ENCODE peak calls at places on chromosomes 16 and 17, in ten cellular contexts. X, E, S, F, P, K, H, V, Z and R are unnamed samples.

GRCh38 chr17:51435171-51435552 is 174.8 kb downstream of the UTP18 start:
- DNase-seq in X (no peak), Z (no peak), V (no peak), S (no peak), K (no peak), F (no peak), P (peak), H (no peak), E (no peak), R (no peak)

GRCh38 chr16:19926449-19927390 is 42.1 kb upstream of the GPRC5B start:
- DNase-seq in V (no peak), F (peak), H (no peak), X (peak), Z (no peak), E (no peak), P (no peak), K (no peak), S (peak), R (peak)

GRCh38 chr17:77923135-77923534 is 35.4 kb upstream of the TNRC6C start:
- DNase-seq in Z (no peak), S (no peak), E (no peak), P (no peak), H (no peak), X (no peak), K (no peak), V (no peak), F (no peak), R (no peak)

GRCh38 chr17:82064433-82065192 is 991 bp downstream of the DUS1L start:
- DNase-seq in H (no peak), P (no peak), F (no peak), E (no peak), S (no peak), K (no peak), X (no peak), V (no peak), Z (no peak), R (no peak)

GRCh38 chr16:85451646-85452363 is 161.3 kb upstream of the GSE1 start:
- DNase-seq in K (no peak), E (no peak), S (no peak), V (no peak), H (no peak), Z (no peak), F (no peak), P (no peak), X (no peak), R (no peak)

GRCh38 chr16:75971334-75971733 is 245.0 kb upstream of the CPHXL start:
- DNase-seq in P (no peak), K (no peak), H (no peak), F (no peak), Z (no peak), E (no peak), X (no peak), S (no peak), V (no peak), R (no peak)

GRCh38 chr16:55297910-55298175 is 26.2 kb upstream of the IRX6 start:
- DNase-seq in X (no peak), F (no peak), Z (no peak), H (no peak), V (no peak), S (peak), E (no peak), P (no peak), K (no peak), R (peak)

GRCh38 chr17:2137342-2138098 is 82.6 kb downstream of the HIC1 start:
- DNase-seq in S (peak), V (no peak), H (no peak), F (peak), K (no peak), P (no peak), Z (peak), X (no peak), E (peak), R (peak)

GRCh38 chr17:48488548-48489106 is 42.2 kb downstream of the HOXB1 start:
- DNase-seq in Z (peak), K (no peak), S (no peak), H (no peak), X (no peak), V (no peak), F (no peak), E (no peak), P (no peak), R (no peak)

GRCh38 chr17:41531993-41532392 is 3.9 kb upstream of the KRT19 start:
- DNase-seq in H (no peak), F (no peak), P (no peak), Z (no peak), E (no peak), S (no peak), K (no peak), V (no peak), X (no peak), R (no peak)

GRCh38 chr17:62045517-62045916 is 19.6 kb downstream of the MED13 start:
- DNase-seq in F (no peak), Z (no peak), K (no peak), H (no peak), S (no peak), V (no peak), X (no peak), E (no peak), P (no peak), R (no peak)

GRCh38 chr17:79045001-79045729 is 21.2 kb downstream of the C1QTNF1 start:
- DNase-seq in S (no peak), Z (no peak), V (no peak), P (no peak), X (no peak), H (no peak), E (no peak), K (no peak), F (no peak), R (no peak)

GRCh38 chr16:29664133-29664912 is 1.3 kb downstream of the SPN start:
- DNase-seq in Z (no peak), X (no peak), S (no peak), H (peak), P (peak), K (no peak), E (no peak), F (no peak), V (peak), R (no peak)

GRCh38 chr17:82217120-82217529 is 4.5 kb upstream of the CCDC57 start:
- DNase-seq in V (no peak), S (peak), F (peak), Z (peak), X (no peak), K (no peak), H (peak), E (no peak), P (no peak), R (no peak)

GRCh38 chr17:62105861-62106260 is 40.8 kb upstream of the MED13 start:
- DNase-seq in X (no peak), P (no peak), K (no peak), E (no peak), H (no peak), F (no peak), Z (no peak), S (no peak), V (no peak), R (no peak)

GRCh38 chr17:34313164-34313563 is 6.1 kb upstream of the CCL8 start:
- DNase-seq in Z (no peak), E (no peak), F (peak), H (no peak), S (peak), P (no peak), X (no peak), K (no peak), V (no peak), R (no peak)

GRCh38 chr16:50469121-50469743 is 79.0 kb upstream of the NKD1 start:
- DNase-seq in F (no peak), P (no peak), E (no peak), K (no peak), X (no peak), S (no peak), Z (peak), H (no peak), V (no peak), R (no peak)

GRCh38 chr17:69757794-69758430 is 317.1 kb upstream of the KCNJ16 start:
- DNase-seq in S (peak), E (no peak), F (peak), P (no peak), Z (no peak), X (no peak), V (no peak), H (no peak), K (no peak), R (peak)

GRCh38 chr16:8675183-8676159 is 1.1 kb downstream of the ABAT start:
- DNase-seq in X (no peak), E (no peak), V (peak), Z (no peak), P (peak), S (peak), H (no peak), F (no peak), K (peak), R (no peak)

GRCh38 chr17:55273579-55274370 is 9.0 kb downstream of the HLF start:
- DNase-seq in H (peak), P (no peak), Z (no peak), F (no peak), V (no peak), X (no peak), S (no peak), E (peak), K (no peak), R (no peak)

GRCh38 chr16:48446534-48446920 is 61.3 kb upstream of the SIAH1 start:
- DNase-seq in P (no peak), H (no peak), V (no peak), S (no peak), K (no peak), F (no peak), Z (no peak), E (no peak), X (no peak), R (no peak)

GRCh38 chr16:24689128-24689527 is 40.3 kb upstream of the TNRC6A start:
- DNase-seq in V (no peak), K (no peak), P (no peak), E (no peak), H (no peak), F (peak), Z (no peak), X (no peak), S (peak), R (peak)

GRCh38 chr17:35666967-35667552 is 64.4 kb upstream of the RASL10B start:
- DNase-seq in Z (no peak), P (no peak), H (no peak), X (no peak), F (no peak), S (peak), E (no peak), K (no peak), V (no peak), R (no peak)

GRCh38 chr17:77609553-77610517 is 348.7 kb upstream of the TNRC6C start:
- DNase-seq in K (peak), Z (peak), E (no peak), F (peak), S (peak), V (peak), H (no peak), X (no peak), P (peak), R (no peak)

GRCh38 chr17:43536236-43537088 is 9.7 kb downstream of the ETV4 start:
- DNase-seq in P (no peak), S (peak), E (no peak), Z (no peak), F (peak), X (no peak), H (no peak), V (no peak), K (no peak), R (peak)

GRCh38 chr16:51357839-51358238 is 206.8 kb upstream of the SALL1 start:
- DNase-seq in K (no peak), P (no peak), S (no peak), H (no peak), E (no peak), Z (no peak), F (no peak), V (no peak), X (no peak), R (no peak)

GRCh38 chr17:52828621-52829020 is 670.1 kb upstream of the CA10 start:
- DNase-seq in E (no peak), S (no peak), P (no peak), X (no peak), H (no peak), Z (no peak), K (no peak), V (no peak), F (no peak), R (no peak)

GRCh38 chr17:43952351-43952723 is 1.4 kb downstream of the PYY start:
- DNase-seq in P (no peak), V (no peak), H (no peak), E (no peak), F (no peak), S (peak), Z (no peak), K (no peak), X (no peak), R (no peak)

GRCh38 chr16:84438971-84439696 is 65.3 kb downstream of the MEAK7 start:
- DNase-seq in E (no peak), X (no peak), K (no peak), F (no peak), Z (no peak), H (no peak), S (peak), P (no peak), V (no peak), R (no peak)

GRCh38 chr17:36892112-36892838 is 45.0 kb upstream of the LHX1 start:
- DNase-seq in H (no peak), S (no peak), P (no peak), K (no peak), X (no peak), E (peak), F (no peak), Z (no peak), V (no peak), R (no peak)

GRCh38 chr17:81294512-81295030 is 536 bp downstream of the SLC38A10 start:
- DNase-seq in K (no peak), X (no peak), Z (no peak), H (peak), V (peak), S (peak), E (no peak), P (peak), F (no peak), R (no peak)

GRCh38 chr17:34579017-34579946 is at the start of gene TMEM132E:
- DNase-seq in F (peak), X (no peak), V (no peak), E (peak), P (no peak), Z (no peak), K (no peak), H (peak), S (peak), R (no peak)

GRCh38 chr16:79712273-79712672 is 111.7 kb upstream of the MAF start:
- DNase-seq in E (no peak), V (no peak), F (no peak), Z (no peak), K (no peak), P (no peak), S (no peak), X (no peak), H (no peak), R (no peak)